ENCODE peak calls at places on chromosome 17, in eight cellular contexts. B is foreskin fibroblast, U is BE2C, R is Peyer's patch, A is lung, Q is uterus, Y is right lobe of liver, N is WTC11. H is an unnamed sample.

GRCh38 chr17:41937970-41938851 is 7.8 kb downstream of the ODAD4 start:
- DNase-seq in B (no peak), U (peak; percentile 70), R (no peak), A (no peak), Q (no peak), Y (peak; percentile 90), N (no peak), H (no peak)

GRCh38 chr17:76262732-76263344 is 2.3 kb upstream of the UBALD2 start:
- DNase-seq in B (no peak), U (no peak), R (peak; percentile 85), A (no peak), Q (no peak), Y (no peak), N (no peak), H (no peak)

GRCh38 chr17:29549169-29549935 is 17.5 kb downstream of the ABHD15 start:
- DNase-seq in B (no peak), U (peak; percentile 42), R (no peak), A (no peak), Q (no peak), Y (no peak), N (no peak), H (no peak)

GRCh38 chr17:82317394-82318168 is at the start of gene CD7:
- DNase-seq in B (no peak), U (peak; percentile 28), R (no peak), A (no peak), Q (no peak), Y (no peak), N (no peak), H (no peak)

GRCh38 chr17:29176500-29177351 is 3.5 kb downstream of the MYO18A start:
- DNase-seq in B (peak; percentile 58), U (peak; percentile 43), R (peak; percentile 90), A (peak; percentile 71), Q (peak; percentile 59), Y (peak; percentile 92), N (peak; percentile 60), H (no peak)

GRCh38 chr17:43079578-43080302 is 45.4 kb downstream of the BRCA1 start:
- DNase-seq in B (no peak), U (no peak), R (no peak), A (no peak), Q (no peak), Y (no peak), N (no peak), H (no peak)

GRCh38 chr17:58504826-58505351 is 9.5 kb downstream of the MTMR4 start:
- DNase-seq in B (no peak), U (no peak), R (no peak), A (no peak), Q (no peak), Y (no peak), N (no peak), H (no peak)

GRCh38 chr17:40478486-40478885 is 22.9 kb downstream of the TNS4 start:
- DNase-seq in B (no peak), U (no peak), R (no peak), A (no peak), Q (no peak), Y (no peak), N (no peak), H (no peak)

GRCh38 chr17:76554131-76554530 is 14.3 kb downstream of the PRCD start:
- DNase-seq in B (peak; percentile 32), U (no peak), R (no peak), A (no peak), Q (no peak), Y (no peak), N (no peak), H (no peak)

DNA sequence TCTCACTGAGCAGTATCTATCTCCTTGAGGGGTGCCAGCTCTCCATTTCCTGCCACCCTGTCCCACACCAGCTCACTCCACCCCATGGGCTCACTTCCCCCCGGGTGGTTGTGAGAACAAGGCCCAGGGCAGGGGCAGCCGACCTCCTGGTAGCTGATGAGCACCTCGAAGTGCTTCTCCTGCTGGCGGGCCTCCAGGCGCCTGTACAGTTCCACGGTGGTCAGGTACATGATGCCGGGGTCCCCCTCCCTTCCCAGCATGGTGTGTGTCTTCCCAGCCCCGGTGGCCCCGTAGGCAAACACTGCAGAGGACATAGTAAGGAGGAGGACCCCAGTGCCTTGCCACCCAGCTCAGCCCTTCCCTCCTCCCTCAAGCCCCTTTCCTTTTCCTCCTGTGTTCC is 12.5 kb downstream of the KIF18B start:
- DNase-seq in B (no peak), U (no peak), R (peak; percentile 45), A (no peak), Q (no peak), Y (peak; percentile 46), N (no peak), H (no peak)
- TF ChIP-seq CTCF in B (no peak), U (no peak), R (no peak), A (no peak), Q (no peak), Y (no peak), N (no peak), H (no peak)

GRCh38 chr17:2033128-2033527 is 3.2 kb downstream of the DPH1 start:
- DNase-seq in B (no peak), U (no peak), R (no peak), A (no peak), Q (no peak), Y (no peak), N (no peak), H (no peak)

GRCh38 chr17:2029911-2030778 is at the start of gene DPH1:
- DNase-seq in B (peak; percentile 96), U (peak; percentile 88), R (peak; percentile 89), A (peak; percentile 90), Q (peak; percentile 89), Y (peak; percentile 92), N (peak; percentile 95), H (no peak)

GRCh38 chr17:2028234-2028614 is 1.7 kb upstream of the DPH1 start:
- DNase-seq in B (no peak), U (peak; percentile 45), R (no peak), A (no peak), Q (no peak), Y (no peak), N (no peak), H (no peak)

GRCh38 chr17:2028737-2029136 is 1.2 kb upstream of the DPH1 start:
- DNase-seq in B (no peak), U (no peak), R (no peak), A (no peak), Q (no peak), Y (no peak), N (no peak), H (no peak)

GRCh38 chr17:2030779-2031163 is 818 bp downstream of the DPH1 start:
- DNase-seq in B (no peak), U (peak; percentile 78), R (no peak), A (no peak), Q (peak; percentile 26), Y (no peak), N (peak; percentile 70), H (no peak)
- TF ChIP-seq CTCF in B (peak; percentile 60), U (peak; percentile 65), R (peak; percentile 47), A (peak; percentile 13), Q (no peak), Y (peak; percentile 47), N (no peak), H (no peak)

DNA sequence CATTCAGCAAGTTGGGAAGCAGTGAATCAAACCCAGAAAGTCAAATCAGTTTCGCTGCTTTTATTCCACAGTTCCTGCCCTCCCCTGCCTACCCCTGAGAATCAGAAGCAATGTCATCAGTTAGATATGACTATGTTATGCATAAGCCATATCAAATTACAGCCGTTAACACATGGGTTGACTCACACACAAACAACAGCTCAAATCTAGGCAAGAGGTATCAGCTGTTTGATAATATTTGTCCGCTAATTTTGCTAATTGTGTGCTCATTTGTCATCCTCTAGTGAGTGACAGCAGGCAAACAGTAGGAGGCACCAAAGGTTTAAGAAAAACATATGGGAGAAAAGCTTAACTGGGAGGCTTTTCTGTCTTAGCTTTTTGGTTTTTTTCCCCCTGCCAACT is 327.4 kb upstream of the CCL2 start:
- DNase-seq in B (no peak), U (no peak), R (no peak), A (no peak), Q (no peak), Y (no peak), N (no peak), H (no peak)
- TF ChIP-seq CTCF in B (peak; percentile 2), U (peak; percentile 68), R (no peak), A (no peak), Q (no peak), Y (no peak), N (no peak), H (no peak)

GRCh38 chr17:71760062-71760720 is 360.6 kb upstream of the SOX9 start:
- DNase-seq in B (peak; percentile 4), U (no peak), R (no peak), A (no peak), Q (no peak), Y (no peak), N (no peak), H (no peak)
- TF ChIP-seq CTCF in B (no peak), U (peak; percentile 46), R (peak; percentile 45), A (no peak), Q (no peak), Y (no peak), N (no peak), H (no peak)

DNA sequence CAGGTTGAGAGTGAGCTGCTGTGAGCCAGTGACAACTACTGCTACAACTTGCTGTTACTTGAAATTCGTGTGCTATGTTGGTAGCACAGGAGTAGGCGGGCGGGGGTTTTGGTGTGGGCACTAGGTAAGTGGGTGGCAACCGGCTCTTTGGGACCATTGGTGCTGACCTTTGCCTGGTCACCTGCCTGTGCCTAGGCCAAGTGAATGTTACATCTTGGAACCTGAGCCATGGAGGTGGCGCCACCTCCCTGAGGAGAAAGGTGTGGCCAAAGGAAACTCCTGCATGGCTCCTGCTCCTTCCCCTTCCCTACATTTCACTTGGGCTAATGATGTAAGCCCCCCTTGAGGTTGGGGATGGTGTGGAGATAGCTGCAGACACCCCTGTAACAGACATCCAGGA is 25.4 kb upstream of the ARHGAP23 start:
- DNase-seq in B (no peak), U (no peak), R (no peak), A (no peak), Q (no peak), Y (no peak), N (no peak), H (no peak)
- TF ChIP-seq CTCF in B (no peak), U (peak; percentile 4), R (peak; percentile 6), A (no peak), Q (no peak), Y (no peak), N (no peak), H (no peak)

DNA sequence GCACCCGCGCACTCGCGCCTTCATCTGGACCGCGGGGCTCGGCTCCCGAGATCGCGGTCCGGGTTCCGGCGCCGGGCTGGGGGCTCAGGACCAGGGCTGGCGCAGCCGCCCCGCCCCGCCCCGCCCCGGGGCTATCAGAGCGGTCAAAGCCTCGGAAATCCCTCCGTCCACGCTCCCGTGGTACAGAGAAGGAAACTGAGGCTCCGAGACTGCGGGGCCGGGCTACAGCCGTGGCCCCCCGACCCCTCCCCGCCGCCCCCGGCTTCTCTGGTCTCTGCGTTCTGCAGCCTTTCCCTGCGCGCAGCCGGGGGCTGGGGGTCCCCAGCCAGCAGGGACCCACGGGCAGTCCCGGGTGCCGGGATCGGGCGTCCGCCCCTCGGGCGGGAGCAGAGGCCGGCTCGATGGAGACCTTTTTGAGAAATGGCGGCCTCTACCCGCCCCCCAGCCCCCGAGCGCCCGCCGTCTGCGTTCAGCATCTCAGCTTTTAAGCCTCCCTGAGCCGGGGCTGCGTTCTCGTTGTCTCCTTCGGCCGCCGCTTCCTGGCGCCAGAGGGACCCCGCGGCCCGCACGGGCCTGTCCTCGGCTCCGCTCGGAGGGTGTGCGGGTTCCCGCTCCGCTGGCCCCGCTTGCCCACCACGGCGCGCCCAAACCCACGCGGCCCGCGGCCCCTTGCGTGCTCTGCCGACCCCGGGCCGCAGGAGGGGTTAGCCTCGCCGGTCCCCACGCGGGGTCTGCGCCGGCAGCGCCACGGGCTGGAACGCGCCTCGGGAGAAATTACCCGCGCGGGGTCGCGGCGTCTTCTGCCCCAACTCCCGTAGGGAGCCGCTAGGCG is 1.5 kb upstream of the NPTX1 start:
- DNase-seq in B (peak; percentile 85), U (peak; percentile 81), R (no peak), A (no peak), Q (peak; percentile 59), Y (no peak), N (peak; percentile 72), H (no peak)
- TF ChIP-seq CTCF in B (peak; percentile 58), U (peak; percentile 52), R (no peak), A (peak; percentile 21), Q (peak; percentile 40), Y (no peak), N (no peak), H (no peak)